ENCODE peak calls at places on chromosome 3, in seven cellular contexts. P, Z, Q, K, O, R and N are unnamed samples.

GRCh38 chr3:5006755-5007202 is 27.5 kb downstream of the BHLHE40 start:
- DNase-seq in P (no peak), Z (no peak), Q (peak; percentile 85), K (no peak), O (no peak), R (no peak), N (no peak)

GRCh38 chr3:173006006-173006405 is 135.0 kb downstream of the SPATA16 start:
- DNase-seq in P (no peak), Z (no peak), Q (no peak), K (no peak), O (no peak), R (no peak), N (no peak)

GRCh38 chr3:56980798-56981390 is 79.6 kb upstream of the SPATA12 start:
- DNase-seq in P (peak; percentile 59), Z (peak; percentile 26), Q (peak; percentile 80), K (no peak), O (peak; percentile 100), R (no peak), N (peak; percentile 99)

GRCh38 chr3:152389316-152389934 is 120.7 kb downstream of the MBNL1 start:
- DNase-seq in P (no peak), Z (no peak), Q (no peak), K (no peak), O (no peak), R (no peak), N (no peak)

GRCh38 chr3:51340311-51340829 is 44.7 kb upstream of the MANF start:
- DNase-seq in P (no peak), Z (no peak), Q (no peak), K (no peak), O (peak; percentile 97), R (peak; percentile 15), N (peak; percentile 88)

GRCh38 chr3:33884204-33884561 is 85.8 kb downstream of the PDCD6IP start:
- DNase-seq in P (no peak), Z (no peak), Q (no peak), K (no peak), O (peak; percentile 63), R (no peak), N (peak; percentile 54)

GRCh38 chr3:66256806-66257205 is 36.0 kb downstream of the SLC25A26 start:
- DNase-seq in P (no peak), Z (no peak), Q (no peak), K (no peak), O (peak; percentile 31), R (no peak), N (no peak)

GRCh38 chr3:160097478-160097877 is 108.8 kb downstream of the IL12A start:
- DNase-seq in P (no peak), Z (no peak), Q (no peak), K (no peak), O (no peak), R (no peak), N (no peak)

GRCh38 chr3:46982581-46982980 is 3.1 kb downstream of the NBEAL2 start:
- DNase-seq in P (no peak), Z (no peak), Q (no peak), K (no peak), O (no peak), R (no peak), N (no peak)

GRCh38 chr3:69563968-69564367 is 175.3 kb upstream of the MITF start:
- DNase-seq in P (no peak), Z (no peak), Q (no peak), K (no peak), O (no peak), R (no peak), N (no peak)

GRCh38 chr3:69012111-69012835 is 1.2 kb downstream of the EOGT start:
- DNase-seq in P (no peak), Z (no peak), Q (no peak), K (no peak), O (peak; percentile 62), R (no peak), N (no peak)

GRCh38 chr3:129378949-129379348 is 49.5 kb downstream of the EFCAB12 start:
- DNase-seq in P (no peak), Z (no peak), Q (no peak), K (no peak), O (no peak), R (no peak), N (no peak)

GRCh38 chr3:114651555-114651954 is 357.7 kb downstream of the TIGIT start:
- DNase-seq in P (no peak), Z (no peak), Q (no peak), K (no peak), O (no peak), R (no peak), N (no peak)

GRCh38 chr3:124786491-124787241 is 56.4 kb downstream of the UMPS start:
- DNase-seq in P (no peak), Z (no peak), Q (no peak), K (no peak), O (peak; percentile 76), R (no peak), N (peak; percentile 36)

GRCh38 chr3:129610276-129610675 is 3.8 kb upstream of the PLXND1 start:
- DNase-seq in P (no peak), Z (no peak), Q (no peak), K (no peak), O (no peak), R (no peak), N (no peak)

GRCh38 chr3:4665197-4665596 is 172.0 kb downstream of the ITPR1 start:
- DNase-seq in P (no peak), Z (no peak), Q (no peak), K (no peak), O (no peak), R (no peak), N (no peak)

GRCh38 chr3:129687586-129688125 is 81.2 kb upstream of the PLXND1 start:
- DNase-seq in P (no peak), Z (no peak), Q (no peak), K (no peak), O (no peak), R (no peak), N (no peak)

GRCh38 chr3:132317229-132317948 is at the start of gene ACP3:
- DNase-seq in P (peak; percentile 77), Z (peak; percentile 8), Q (no peak), K (peak; percentile 62), O (peak; percentile 96), R (peak; percentile 7), N (peak; percentile 7)

GRCh38 chr3:16174976-16175901 is 759 bp downstream of the GALNT15 start:
- DNase-seq in P (no peak), Z (no peak), Q (peak; percentile 86), K (no peak), O (no peak), R (no peak), N (no peak)

GRCh38 chr3:72129384-72130094 is 344.6 kb upstream of the PROK2 start:
- DNase-seq in P (no peak), Z (no peak), Q (no peak), K (no peak), O (peak; percentile 83), R (no peak), N (no peak)

GRCh38 chr3:185152433-185153169 is at the start of gene C3orf70:
- DNase-seq in P (no peak), Z (no peak), Q (peak; percentile 88), K (peak; percentile 80), O (peak; percentile 25), R (no peak), N (no peak)

GRCh38 chr3:177835917-177836316 is 638.6 kb upstream of the TBL1XR1 start:
- DNase-seq in P (no peak), Z (no peak), Q (no peak), K (no peak), O (peak; percentile 98), R (no peak), N (peak; percentile 79)

GRCh38 chr3:164730810-164731209 is 347.5 kb downstream of the SI start:
- DNase-seq in P (no peak), Z (no peak), Q (no peak), K (no peak), O (no peak), R (no peak), N (no peak)

DNA sequence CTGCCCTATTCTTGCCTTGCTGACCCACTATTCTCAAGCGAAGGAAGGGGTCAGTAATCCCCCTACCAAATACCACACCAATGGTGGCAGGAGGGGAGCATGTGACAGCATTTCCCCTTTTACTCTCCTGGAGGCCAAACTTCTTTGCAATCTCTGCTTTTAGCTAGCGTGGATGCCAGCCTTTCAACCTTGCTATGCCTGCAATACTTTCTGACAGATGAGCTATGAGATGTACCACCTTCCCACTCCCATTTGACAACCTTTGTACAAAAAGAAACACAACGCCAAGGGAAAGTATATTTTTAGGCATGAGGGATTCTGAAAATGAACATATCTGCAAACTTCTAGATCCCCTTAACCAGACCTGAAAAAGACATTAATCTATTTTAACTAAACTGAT is 302.1 kb downstream of the FHIT start:
- DNase-seq in P (no peak), Z (no peak), Q (no peak), K (no peak), O (no peak), R (no peak), N (no peak)
- TF ChIP-seq CTCF in P (no peak), Z (no peak), Q (no peak), K (no peak), O (no peak), R (no peak), N (no peak)

GRCh38 chr3:119145500-119146167 is at the start of gene TEX55:
- DNase-seq in P (no peak), Z (no peak), Q (peak; percentile 59), K (no peak), O (peak; percentile 69), R (no peak), N (peak; percentile 56)
- TF ChIP-seq CTCF in P (no peak), Z (peak; percentile 71), Q (no peak), K (no peak), O (peak; percentile 85), R (peak; percentile 29), N (peak; percentile 84)

DNA sequence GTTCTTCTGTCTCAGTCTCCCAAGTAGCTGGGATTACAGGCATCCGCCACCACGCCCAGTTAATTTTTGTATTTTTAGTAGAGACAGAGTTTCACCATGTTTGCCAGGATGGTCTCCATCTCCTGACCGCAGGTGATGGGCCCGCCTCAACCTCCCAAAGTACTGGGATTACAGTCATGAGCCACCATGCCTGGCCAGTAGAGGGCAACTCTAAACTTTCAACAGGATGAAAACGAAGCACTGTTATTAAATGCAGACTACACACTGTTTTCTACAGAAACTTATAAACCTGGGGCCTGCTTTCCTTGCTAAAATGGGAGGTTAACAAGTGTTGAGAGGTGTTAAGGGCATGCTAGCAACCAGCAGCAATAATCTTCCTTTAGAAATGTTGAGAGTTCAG is 7.6 kb downstream of the ARPC4 start:
- DNase-seq in P (no peak), Z (no peak), Q (no peak), K (no peak), O (no peak), R (no peak), N (no peak)
- TF ChIP-seq CTCF in P (no peak), Z (peak; percentile 46), Q (no peak), K (no peak), O (peak; percentile 14), R (no peak), N (peak; percentile 67)

DNA sequence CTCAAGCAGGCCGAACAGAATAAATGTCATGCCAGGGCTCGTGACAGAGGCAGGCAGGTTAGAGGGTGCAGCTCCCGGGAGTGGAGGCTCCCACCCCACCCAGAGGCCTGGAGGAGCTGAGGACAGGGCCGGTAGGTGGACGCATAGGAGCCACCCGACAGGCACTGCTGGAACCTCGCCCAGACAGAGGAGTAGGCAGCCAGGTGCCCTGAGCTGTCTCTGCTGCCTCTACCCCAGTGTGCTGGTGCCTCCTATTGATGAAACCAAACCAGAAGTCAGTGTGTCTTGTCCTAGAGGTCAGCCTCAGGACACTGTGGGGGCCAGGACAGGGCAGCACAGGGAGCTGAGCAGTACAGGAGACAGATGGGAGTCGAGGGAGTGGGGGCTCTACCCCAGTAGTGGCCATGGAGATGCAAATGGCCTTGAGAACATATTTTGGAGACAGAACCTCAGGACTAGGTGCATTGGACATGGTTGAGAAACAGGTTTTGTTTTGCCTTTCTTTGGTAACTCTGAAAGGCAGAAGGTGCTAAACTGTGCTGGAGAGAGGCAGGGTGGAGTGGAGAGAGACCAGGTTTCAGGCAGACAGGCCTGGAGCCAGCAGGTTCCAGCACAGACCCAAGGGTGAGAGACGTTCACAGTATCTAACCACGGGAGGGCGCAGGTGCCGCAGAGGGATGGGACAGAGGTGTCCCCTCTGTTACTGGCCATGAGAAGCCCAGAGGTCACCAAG is 15.4 kb upstream of the KLF15 start:
- DNase-seq in P (peak; percentile 33), Z (no peak), Q (peak; percentile 75), K (peak; percentile 53), O (no peak), R (no peak), N (no peak)
- TF ChIP-seq CTCF in P (no peak), Z (no peak), Q (no peak), K (no peak), O (no peak), R (no peak), N (no peak)